ENCODE peak calls at places on chromosomes 4 and X, in seven cellular contexts. One of them, this sample, is unnamed.

GRCh38 chr4:839675-840443 is 13.9 kb upstream of the CPLX1 start:
- DNase-seq in GM10248: no peak
- DNase-seq in type B pancreatic cell: no peak
- DNase-seq in HT1080: no peak
- DNase-seq in cardiac muscle cell: no peak
- DNase-seq in stimulated activated naive CD8-positive, alpha-beta T cell treated with anti-CD3 and anti-CD28 coated beads, Interleukin-15, Interleukin-2, amounts not matched to agents 100 U/mL and 50 U/mL, for 24 hours: no peak
- DNase-seq in right cardiac atrium: no peak
- DNase-seq in this sample: no peak

GRCh38 chr4:138235419-138235952 is 6.7 kb downstream of the SLC7A11 start:
- DNase-seq in GM10248: no peak
- DNase-seq in stimulated activated naive CD8-positive, alpha-beta T cell treated with anti-CD3 and anti-CD28 coated beads, Interleukin-15, Interleukin-2, amounts not matched to agents 100 U/mL and 50 U/mL, for 24 hours: no peak
- DNase-seq in HT1080: peak
- DNase-seq in right cardiac atrium: no peak
- DNase-seq in type B pancreatic cell: no peak
- DNase-seq in cardiac muscle cell: no peak
- DNase-seq in this sample: peak

GRCh38 chr4:20487852-20488251 is 212.4 kb upstream of the PACRGL start:
- DNase-seq in right cardiac atrium: no peak
- DNase-seq in GM10248: no peak
- DNase-seq in HT1080: peak
- DNase-seq in type B pancreatic cell: no peak
- DNase-seq in stimulated activated naive CD8-positive, alpha-beta T cell treated with anti-CD3 and anti-CD28 coated beads, Interleukin-15, Interleukin-2, amounts not matched to agents 100 U/mL and 50 U/mL, for 24 hours: no peak
- DNase-seq in cardiac muscle cell: no peak
- DNase-seq in this sample: no peak

GRCh38 chr4:173475751-173476150 is 54.3 kb downstream of the HAND2 start:
- DNase-seq in right cardiac atrium: no peak
- DNase-seq in type B pancreatic cell: no peak
- DNase-seq in cardiac muscle cell: no peak
- DNase-seq in GM10248: no peak
- DNase-seq in stimulated activated naive CD8-positive, alpha-beta T cell treated with anti-CD3 and anti-CD28 coated beads, Interleukin-15, Interleukin-2, amounts not matched to agents 100 U/mL and 50 U/mL, for 24 hours: no peak
- DNase-seq in HT1080: no peak
- DNase-seq in this sample: no peak

GRCh38 chrX:97705936-97706335 is 822.2 kb downstream of the RPA4 start:
- DNase-seq in stimulated activated naive CD8-positive, alpha-beta T cell treated with anti-CD3 and anti-CD28 coated beads, Interleukin-15, Interleukin-2, amounts not matched to agents 100 U/mL and 50 U/mL, for 24 hours: no peak
- DNase-seq in cardiac muscle cell: no peak
- DNase-seq in HT1080: no peak
- DNase-seq in type B pancreatic cell: no peak
- DNase-seq in right cardiac atrium: no peak
- DNase-seq in GM10248: no peak
- DNase-seq in this sample: peak

GRCh38 chr4:184255361-184255760 is 37.7 kb upstream of the ENPP6 start:
- DNase-seq in type B pancreatic cell: no peak
- DNase-seq in GM10248: no peak
- DNase-seq in cardiac muscle cell: no peak
- DNase-seq in right cardiac atrium: peak
- DNase-seq in HT1080: no peak
- DNase-seq in stimulated activated naive CD8-positive, alpha-beta T cell treated with anti-CD3 and anti-CD28 coated beads, Interleukin-15, Interleukin-2, amounts not matched to agents 100 U/mL and 50 U/mL, for 24 hours: no peak
- DNase-seq in this sample: no peak

GRCh38 chrX:56968980-56969379 is 26.4 kb downstream of the SPIN3 start:
- DNase-seq in cardiac muscle cell: no peak
- DNase-seq in stimulated activated naive CD8-positive, alpha-beta T cell treated with anti-CD3 and anti-CD28 coated beads, Interleukin-15, Interleukin-2, amounts not matched to agents 100 U/mL and 50 U/mL, for 24 hours: no peak
- DNase-seq in type B pancreatic cell: no peak
- DNase-seq in HT1080: no peak
- DNase-seq in right cardiac atrium: no peak
- DNase-seq in GM10248: no peak
- DNase-seq in this sample: no peak

GRCh38 chr4:52051213-52051614 is at the start of gene SPATA18:
- DNase-seq in HT1080: no peak
- DNase-seq in stimulated activated naive CD8-positive, alpha-beta T cell treated with anti-CD3 and anti-CD28 coated beads, Interleukin-15, Interleukin-2, amounts not matched to agents 100 U/mL and 50 U/mL, for 24 hours: peak
- DNase-seq in GM10248: peak
- DNase-seq in type B pancreatic cell: no peak
- DNase-seq in right cardiac atrium: peak
- DNase-seq in cardiac muscle cell: peak
- DNase-seq in this sample: no peak

GRCh38 chrX:136866337-136867095 is 14.0 kb downstream of the RBMX start:
- DNase-seq in HT1080: peak
- DNase-seq in GM10248: no peak
- DNase-seq in type B pancreatic cell: no peak
- DNase-seq in right cardiac atrium: no peak
- DNase-seq in cardiac muscle cell: no peak
- DNase-seq in stimulated activated naive CD8-positive, alpha-beta T cell treated with anti-CD3 and anti-CD28 coated beads, Interleukin-15, Interleukin-2, amounts not matched to agents 100 U/mL and 50 U/mL, for 24 hours: no peak
- DNase-seq in this sample: no peak

GRCh38 chr4:130077275-130077674 is 981.3 kb downstream of the C4orf33 start:
- DNase-seq in GM10248: no peak
- DNase-seq in stimulated activated naive CD8-positive, alpha-beta T cell treated with anti-CD3 and anti-CD28 coated beads, Interleukin-15, Interleukin-2, amounts not matched to agents 100 U/mL and 50 U/mL, for 24 hours: no peak
- DNase-seq in type B pancreatic cell: no peak
- DNase-seq in right cardiac atrium: no peak
- DNase-seq in cardiac muscle cell: no peak
- DNase-seq in HT1080: peak
- DNase-seq in this sample: peak

GRCh38 chr4:161249779-161250440 is 913.9 kb downstream of the FSTL5 start:
- DNase-seq in stimulated activated naive CD8-positive, alpha-beta T cell treated with anti-CD3 and anti-CD28 coated beads, Interleukin-15, Interleukin-2, amounts not matched to agents 100 U/mL and 50 U/mL, for 24 hours: no peak
- DNase-seq in right cardiac atrium: peak
- DNase-seq in HT1080: no peak
- DNase-seq in cardiac muscle cell: no peak
- DNase-seq in type B pancreatic cell: no peak
- DNase-seq in GM10248: no peak
- DNase-seq in this sample: no peak

GRCh38 chr4:823761-824460 is 2.0 kb downstream of the CPLX1 start:
- DNase-seq in GM10248: no peak
- DNase-seq in right cardiac atrium: peak
- DNase-seq in HT1080: no peak
- DNase-seq in cardiac muscle cell: no peak
- DNase-seq in stimulated activated naive CD8-positive, alpha-beta T cell treated with anti-CD3 and anti-CD28 coated beads, Interleukin-15, Interleukin-2, amounts not matched to agents 100 U/mL and 50 U/mL, for 24 hours: no peak
- DNase-seq in type B pancreatic cell: no peak
- DNase-seq in this sample: no peak

GRCh38 chr4:185810746-185811508 is 1.1 kb downstream of the SORBS2 start:
- DNase-seq in cardiac muscle cell: no peak
- DNase-seq in right cardiac atrium: no peak
- DNase-seq in GM10248: no peak
- DNase-seq in type B pancreatic cell: no peak
- DNase-seq in stimulated activated naive CD8-positive, alpha-beta T cell treated with anti-CD3 and anti-CD28 coated beads, Interleukin-15, Interleukin-2, amounts not matched to agents 100 U/mL and 50 U/mL, for 24 hours: no peak
- DNase-seq in HT1080: no peak
- DNase-seq in this sample: no peak

GRCh38 chrX:133297284-133297683 is 79.1 kb upstream of the TFDP3 start:
- DNase-seq in right cardiac atrium: no peak
- DNase-seq in type B pancreatic cell: no peak
- DNase-seq in HT1080: peak
- DNase-seq in stimulated activated naive CD8-positive, alpha-beta T cell treated with anti-CD3 and anti-CD28 coated beads, Interleukin-15, Interleukin-2, amounts not matched to agents 100 U/mL and 50 U/mL, for 24 hours: no peak
- DNase-seq in GM10248: no peak
- DNase-seq in cardiac muscle cell: no peak
- DNase-seq in this sample: peak

GRCh38 chr4:158051401-158052235 is 121.2 kb downstream of the GASK1B start:
- DNase-seq in right cardiac atrium: no peak
- DNase-seq in HT1080: peak
- DNase-seq in cardiac muscle cell: no peak
- DNase-seq in GM10248: no peak
- DNase-seq in type B pancreatic cell: no peak
- DNase-seq in stimulated activated naive CD8-positive, alpha-beta T cell treated with anti-CD3 and anti-CD28 coated beads, Interleukin-15, Interleukin-2, amounts not matched to agents 100 U/mL and 50 U/mL, for 24 hours: no peak
- DNase-seq in this sample: peak

GRCh38 chr4:25654031-25654970 is 1.4 kb upstream of the SLC34A2 start:
- DNase-seq in stimulated activated naive CD8-positive, alpha-beta T cell treated with anti-CD3 and anti-CD28 coated beads, Interleukin-15, Interleukin-2, amounts not matched to agents 100 U/mL and 50 U/mL, for 24 hours: no peak
- DNase-seq in type B pancreatic cell: no peak
- DNase-seq in GM10248: no peak
- DNase-seq in cardiac muscle cell: peak
- DNase-seq in right cardiac atrium: no peak
- DNase-seq in HT1080: no peak
- DNase-seq in this sample: no peak

GRCh38 chr4:10096976-10097330 is 19.6 kb downstream of the WDR1 start:
- DNase-seq in type B pancreatic cell: no peak
- DNase-seq in stimulated activated naive CD8-positive, alpha-beta T cell treated with anti-CD3 and anti-CD28 coated beads, Interleukin-15, Interleukin-2, amounts not matched to agents 100 U/mL and 50 U/mL, for 24 hours: peak
- DNase-seq in cardiac muscle cell: no peak
- DNase-seq in GM10248: no peak
- DNase-seq in right cardiac atrium: peak
- DNase-seq in HT1080: no peak
- DNase-seq in this sample: no peak

GRCh38 chrX:152231106-152231505 is 92.7 kb upstream of the MAGEA10 start:
- DNase-seq in right cardiac atrium: no peak
- DNase-seq in cardiac muscle cell: no peak
- DNase-seq in GM10248: no peak
- DNase-seq in stimulated activated naive CD8-positive, alpha-beta T cell treated with anti-CD3 and anti-CD28 coated beads, Interleukin-15, Interleukin-2, amounts not matched to agents 100 U/mL and 50 U/mL, for 24 hours: no peak
- DNase-seq in type B pancreatic cell: no peak
- DNase-seq in HT1080: no peak
- DNase-seq in this sample: no peak

GRCh38 chrX:20455001-20455400 is 188.3 kb upstream of the RPS6KA3 start:
- DNase-seq in stimulated activated naive CD8-positive, alpha-beta T cell treated with anti-CD3 and anti-CD28 coated beads, Interleukin-15, Interleukin-2, amounts not matched to agents 100 U/mL and 50 U/mL, for 24 hours: no peak
- DNase-seq in right cardiac atrium: no peak
- DNase-seq in HT1080: no peak
- DNase-seq in type B pancreatic cell: no peak
- DNase-seq in GM10248: no peak
- DNase-seq in cardiac muscle cell: no peak
- DNase-seq in this sample: no peak

GRCh38 chr4:6926681-6927478 is 17.3 kb downstream of the TBC1D14 start:
- DNase-seq in cardiac muscle cell: no peak
- DNase-seq in type B pancreatic cell: no peak
- DNase-seq in right cardiac atrium: peak
- DNase-seq in stimulated activated naive CD8-positive, alpha-beta T cell treated with anti-CD3 and anti-CD28 coated beads, Interleukin-15, Interleukin-2, amounts not matched to agents 100 U/mL and 50 U/mL, for 24 hours: peak
- DNase-seq in GM10248: no peak
- DNase-seq in HT1080: no peak
- DNase-seq in this sample: no peak

GRCh38 chrX:109484886-109485285 is 3.0 kb upstream of the GUCY2F start:
- DNase-seq in stimulated activated naive CD8-positive, alpha-beta T cell treated with anti-CD3 and anti-CD28 coated beads, Interleukin-15, Interleukin-2, amounts not matched to agents 100 U/mL and 50 U/mL, for 24 hours: no peak
- DNase-seq in GM10248: no peak
- DNase-seq in right cardiac atrium: no peak
- DNase-seq in type B pancreatic cell: no peak
- DNase-seq in HT1080: no peak
- DNase-seq in cardiac muscle cell: no peak
- DNase-seq in this sample: no peak

GRCh38 chrX:112067601-112068000 is 15.0 kb downstream of the TRPC5 start:
- DNase-seq in HT1080: no peak
- DNase-seq in cardiac muscle cell: no peak
- DNase-seq in right cardiac atrium: no peak
- DNase-seq in stimulated activated naive CD8-positive, alpha-beta T cell treated with anti-CD3 and anti-CD28 coated beads, Interleukin-15, Interleukin-2, amounts not matched to agents 100 U/mL and 50 U/mL, for 24 hours: no peak
- DNase-seq in GM10248: no peak
- DNase-seq in type B pancreatic cell: no peak
- DNase-seq in this sample: no peak

GRCh38 chrX:9249452-9249851 is 215.4 kb upstream of the TBL1X start:
- DNase-seq in HT1080: no peak
- DNase-seq in cardiac muscle cell: no peak
- DNase-seq in GM10248: no peak
- DNase-seq in stimulated activated naive CD8-positive, alpha-beta T cell treated with anti-CD3 and anti-CD28 coated beads, Interleukin-15, Interleukin-2, amounts not matched to agents 100 U/mL and 50 U/mL, for 24 hours: no peak
- DNase-seq in right cardiac atrium: no peak
- DNase-seq in type B pancreatic cell: no peak
- DNase-seq in this sample: no peak

GRCh38 chrX:38881727-38882126 is 80.5 kb downstream of the MID1IP1 start:
- DNase-seq in type B pancreatic cell: no peak
- DNase-seq in right cardiac atrium: no peak
- DNase-seq in GM10248: no peak
- DNase-seq in HT1080: no peak
- DNase-seq in cardiac muscle cell: no peak
- DNase-seq in stimulated activated naive CD8-positive, alpha-beta T cell treated with anti-CD3 and anti-CD28 coated beads, Interleukin-15, Interleukin-2, amounts not matched to agents 100 U/mL and 50 U/mL, for 24 hours: no peak
- DNase-seq in this sample: no peak

GRCh38 chr4:155353923-155354540 is 22.7 kb downstream of the MAP9 start:
- DNase-seq in type B pancreatic cell: no peak
- DNase-seq in right cardiac atrium: peak
- DNase-seq in GM10248: peak
- DNase-seq in cardiac muscle cell: peak
- DNase-seq in stimulated activated naive CD8-positive, alpha-beta T cell treated with anti-CD3 and anti-CD28 coated beads, Interleukin-15, Interleukin-2, amounts not matched to agents 100 U/mL and 50 U/mL, for 24 hours: peak
- DNase-seq in HT1080: peak
- DNase-seq in this sample: no peak

GRCh38 chr4:56671860-56672259 is 9.2 kb downstream of the HOPX start:
- DNase-seq in cardiac muscle cell: no peak
- DNase-seq in type B pancreatic cell: no peak
- DNase-seq in GM10248: no peak
- DNase-seq in right cardiac atrium: no peak
- DNase-seq in HT1080: no peak
- DNase-seq in stimulated activated naive CD8-positive, alpha-beta T cell treated with anti-CD3 and anti-CD28 coated beads, Interleukin-15, Interleukin-2, amounts not matched to agents 100 U/mL and 50 U/mL, for 24 hours: no peak
- DNase-seq in this sample: no peak

GRCh38 chr4:153560918-153561317 is 94.8 kb downstream of the TMEM131L start:
- DNase-seq in cardiac muscle cell: no peak
- DNase-seq in stimulated activated naive CD8-positive, alpha-beta T cell treated with anti-CD3 and anti-CD28 coated beads, Interleukin-15, Interleukin-2, amounts not matched to agents 100 U/mL and 50 U/mL, for 24 hours: no peak
- DNase-seq in HT1080: no peak
- DNase-seq in type B pancreatic cell: no peak
- DNase-seq in right cardiac atrium: no peak
- DNase-seq in GM10248: no peak
- DNase-seq in this sample: no peak

GRCh38 chr4:81164623-81165416 is 50.2 kb downstream of the PRKG2 start:
- DNase-seq in stimulated activated naive CD8-positive, alpha-beta T cell treated with anti-CD3 and anti-CD28 coated beads, Interleukin-15, Interleukin-2, amounts not matched to agents 100 U/mL and 50 U/mL, for 24 hours: no peak
- DNase-seq in type B pancreatic cell: no peak
- DNase-seq in right cardiac atrium: no peak
- DNase-seq in HT1080: peak
- DNase-seq in GM10248: no peak
- DNase-seq in cardiac muscle cell: no peak
- DNase-seq in this sample: peak

GRCh38 chr4:167622481-167623240 is 388.4 kb upstream of the SPOCK3 start:
- DNase-seq in HT1080: peak
- DNase-seq in GM10248: peak
- DNase-seq in right cardiac atrium: peak
- DNase-seq in type B pancreatic cell: peak
- DNase-seq in cardiac muscle cell: peak
- DNase-seq in stimulated activated naive CD8-positive, alpha-beta T cell treated with anti-CD3 and anti-CD28 coated beads, Interleukin-15, Interleukin-2, amounts not matched to agents 100 U/mL and 50 U/mL, for 24 hours: peak
- DNase-seq in this sample: peak